ENCODE peak calls at places on chromosomes 7 and 10, in nine cellular contexts. B is H4, N is AG09309, A is HS-5, J is hypothalamus, C is AG10803, H is IMR-90, R is germinal center, K is sciatic nerve. F is an unnamed sample.
A peak's percentile ranks its signal among the peaks of the same experiment; 100 is the strongest.

GRCh38 chr7:1176891-1177373 is 16.9 kb upstream of the ZFAND2A start:
- DNase-seq in C (peak; percentile 44), N (no peak), R (peak; percentile 78), K (peak; percentile 79), H (peak; percentile 31), J (peak; percentile 8), B (peak; percentile 90), A (no peak), F (no peak)

GRCh38 chr10:74282151-74282852 is 131.3 kb downstream of the ADK start:
- DNase-seq in K (no peak), N (peak; percentile 53), C (peak; percentile 79), J (no peak), H (peak; percentile 69), R (no peak), A (peak; percentile 28), B (no peak), F (peak; percentile 62)

GRCh38 chr10:43774234-43774769 is 125.6 kb upstream of the ZNF32 start:
- DNase-seq in J (no peak), H (no peak), B (no peak), C (no peak), R (no peak), N (no peak), K (no peak), A (no peak), F (no peak)

GRCh38 chr7:104700336-104700735 is 313.7 kb upstream of the KMT2E start:
- DNase-seq in R (no peak), K (no peak), J (no peak), N (no peak), C (no peak), H (no peak), B (no peak), A (no peak), F (no peak)

GRCh38 chr7:124700655-124701054 is 64.9 kb downstream of the GPR37 start:
- DNase-seq in A (no peak), K (no peak), N (no peak), R (no peak), H (peak; percentile 68), C (no peak), B (no peak), J (no peak), F (no peak)

GRCh38 chr10:85152488-85152887 is 824.1 kb downstream of the CCSER2 start:
- DNase-seq in N (no peak), B (no peak), R (no peak), J (no peak), A (no peak), K (no peak), H (no peak), C (no peak), F (no peak)

GRCh38 chr7:126805351-126805750 is 447.4 kb downstream of the GRM8 start:
- DNase-seq in J (no peak), H (no peak), A (no peak), C (no peak), K (no peak), B (no peak), N (no peak), R (no peak), F (no peak)

GRCh38 chr10:7333995-7334964 is 76.6 kb downstream of the SFMBT2 start:
- DNase-seq in N (no peak), J (no peak), C (no peak), A (no peak), B (no peak), H (peak; percentile 45), R (no peak), K (no peak), F (no peak)

GRCh38 chr10:74882427-74882826 is 56.0 kb downstream of the KAT6B start:
- DNase-seq in H (peak; percentile 61), B (no peak), J (no peak), A (no peak), R (no peak), C (peak; percentile 24), K (no peak), N (no peak), F (no peak)

GRCh38 chr10:98534046-98534445 is 87.3 kb upstream of the HPS1 start:
- DNase-seq in C (peak; percentile 37), A (peak; percentile 16), K (no peak), R (no peak), H (no peak), N (no peak), J (no peak), B (no peak), F (no peak)

GRCh38 chr7:19560111-19560883 is 148.5 kb downstream of the POLR1F start:
- DNase-seq in J (no peak), K (no peak), B (peak; percentile 78), C (peak; percentile 47), N (peak; percentile 52), H (no peak), A (peak; percentile 55), R (no peak), F (no peak)

GRCh38 chr10:83881647-83882046 is 257.7 kb upstream of the GHITM start:
- DNase-seq in R (no peak), A (no peak), H (no peak), B (no peak), C (no peak), N (no peak), K (no peak), J (no peak), F (no peak)

GRCh38 chr10:114393886-114394285 is 10.4 kb downstream of the AFAP1L2 start:
- DNase-seq in H (no peak), B (no peak), R (no peak), K (no peak), J (no peak), A (no peak), C (no peak), N (no peak), F (no peak)

GRCh38 chr7:99365318-99366141 is 9.0 kb upstream of the ARPC1B start:
- DNase-seq in C (no peak), B (no peak), K (no peak), H (no peak), R (peak; percentile 78), A (no peak), J (no peak), N (no peak), F (no peak)

GRCh38 chr7:47783456-47784240 is 164.6 kb downstream of the PKD1L1 start:
- DNase-seq in N (peak; percentile 95), K (no peak), R (no peak), B (peak; percentile 100), H (peak; percentile 98), A (peak; percentile 93), C (peak; percentile 97), J (no peak), F (peak; percentile 96)

GRCh38 chr7:44329081-44329480 is 3.7 kb upstream of the CAMK2B start:
- DNase-seq in B (no peak), J (no peak), H (no peak), N (no peak), A (no peak), R (no peak), C (no peak), K (no peak), F (no peak)

GRCh38 chr10:125720002-125720382 is 483 bp downstream of the EDRF1 start:
- DNase-seq in H (peak; percentile 3), N (no peak), C (no peak), R (peak; percentile 12), B (no peak), A (no peak), K (no peak), J (no peak), F (no peak)

GRCh38 chr7:23514755-23515154 is 17.0 kb downstream of the TRA2A start:
- DNase-seq in J (no peak), A (no peak), B (no peak), R (no peak), H (no peak), K (no peak), C (no peak), N (no peak), F (no peak)

GRCh38 chr7:47405921-47406765 is 175.8 kb downstream of the TNS3 start:
- DNase-seq in H (peak; percentile 41), A (no peak), R (no peak), N (no peak), B (peak; percentile 89), K (peak; percentile 84), J (no peak), C (peak; percentile 63), F (no peak)

GRCh38 chr10:4686644-4686996 is 139.4 kb upstream of the AKR1E2 start:
- DNase-seq in R (no peak), C (peak; percentile 72), K (no peak), H (peak; percentile 91), J (no peak), B (peak; percentile 25), N (peak; percentile 32), A (peak; percentile 40), F (no peak)

GRCh38 chr7:126845331-126845730 is 407.4 kb downstream of the GRM8 start:
- DNase-seq in J (no peak), K (no peak), B (no peak), N (no peak), R (no peak), H (no peak), C (no peak), A (no peak), F (no peak)

GRCh38 chr7:46508541-46508940 is 587.5 kb upstream of the IGFBP3 start:
- DNase-seq in A (no peak), J (no peak), B (no peak), C (no peak), H (no peak), N (no peak), K (no peak), R (no peak), F (no peak)

GRCh38 chr10:52212062-52212461 is 102.0 kb upstream of the DKK1 start:
- DNase-seq in J (no peak), N (no peak), H (peak; percentile 50), K (no peak), R (no peak), B (no peak), C (peak; percentile 8), A (no peak), F (no peak)

GRCh38 chr7:15508258-15508657 is 53.6 kb downstream of the AGMO start:
- DNase-seq in C (peak; percentile 19), A (no peak), H (peak; percentile 30), B (no peak), N (no peak), J (no peak), R (no peak), K (no peak), F (peak; percentile 17)